ENCODE peak calls at places on chromosome 4, in six cellular contexts. One of them, this sample, is unnamed.

GRCh38 chr4:98261291-98262271 is at the start of gene RAP1GDS1:
- DNase-seq in NB4: peak; percentile 56
- DNase-seq in fibroblast of lung: peak; percentile 80
- DNase-seq in fibroblast of the aortic adventitia: peak; percentile 69
- DNase-seq in kidney epithelial cell: no peak
- DNase-seq in hepatocyte: peak; percentile 66
- DNase-seq in this sample: peak; percentile 20

GRCh38 chr4:150089732-150090131 is 11.5 kb downstream of the DCLK2 start:
- DNase-seq in NB4: no peak
- DNase-seq in fibroblast of lung: peak; percentile 79
- DNase-seq in fibroblast of the aortic adventitia: no peak
- DNase-seq in kidney epithelial cell: no peak
- DNase-seq in hepatocyte: no peak
- DNase-seq in this sample: no peak

GRCh38 chr4:151681085-151681484 is 79.7 kb downstream of the GATB start:
- DNase-seq in NB4: no peak
- DNase-seq in fibroblast of lung: no peak
- DNase-seq in fibroblast of the aortic adventitia: no peak
- DNase-seq in kidney epithelial cell: no peak
- DNase-seq in hepatocyte: no peak
- DNase-seq in this sample: no peak

GRCh38 chr4:54228563-54229501 is at the start of gene PDGFRA:
- DNase-seq in NB4: no peak
- DNase-seq in fibroblast of lung: peak; percentile 84
- DNase-seq in fibroblast of the aortic adventitia: peak; percentile 98
- DNase-seq in kidney epithelial cell: no peak
- DNase-seq in hepatocyte: peak; percentile 85
- DNase-seq in this sample: peak; percentile 97

GRCh38 chr4:56307423-56307822 is 79.9 kb downstream of the AASDH start:
- DNase-seq in NB4: no peak
- DNase-seq in fibroblast of lung: peak; percentile 45
- DNase-seq in fibroblast of the aortic adventitia: no peak
- DNase-seq in kidney epithelial cell: peak; percentile 97
- DNase-seq in hepatocyte: no peak
- DNase-seq in this sample: no peak

GRCh38 chr4:149120331-149121014 is 678.3 kb upstream of the NR3C2 start:
- DNase-seq in NB4: no peak
- DNase-seq in fibroblast of lung: peak; percentile 35
- DNase-seq in fibroblast of the aortic adventitia: peak; percentile 10
- DNase-seq in kidney epithelial cell: no peak
- DNase-seq in hepatocyte: no peak
- DNase-seq in this sample: no peak

GRCh38 chr4:20192754-20193521 is 58.8 kb upstream of the SLIT2 start:
- DNase-seq in NB4: no peak
- DNase-seq in fibroblast of lung: peak; percentile 64
- DNase-seq in fibroblast of the aortic adventitia: peak; percentile 29
- DNase-seq in kidney epithelial cell: peak; percentile 63
- DNase-seq in hepatocyte: no peak
- DNase-seq in this sample: no peak

GRCh38 chr4:125750399-125750798 is 435.6 kb downstream of the FAT4 start:
- DNase-seq in NB4: no peak
- DNase-seq in fibroblast of lung: no peak
- DNase-seq in fibroblast of the aortic adventitia: no peak
- DNase-seq in kidney epithelial cell: no peak
- DNase-seq in hepatocyte: no peak
- DNase-seq in this sample: no peak

GRCh38 chr4:140213116-140213515 is 59.1 kb upstream of the MAML3 start:
- DNase-seq in NB4: no peak
- DNase-seq in fibroblast of lung: no peak
- DNase-seq in fibroblast of the aortic adventitia: peak; percentile 12
- DNase-seq in kidney epithelial cell: no peak
- DNase-seq in hepatocyte: peak; percentile 40
- DNase-seq in this sample: no peak

GRCh38 chr4:149164282-149164681 is 651.4 kb downstream of the IQCM start:
- DNase-seq in NB4: no peak
- DNase-seq in fibroblast of lung: peak; percentile 98
- DNase-seq in fibroblast of the aortic adventitia: peak; percentile 4
- DNase-seq in kidney epithelial cell: no peak
- DNase-seq in hepatocyte: peak; percentile 5
- DNase-seq in this sample: peak; percentile 19

GRCh38 chr4:38757945-38758344 is 24.8 kb downstream of the TLR10 start:
- DNase-seq in NB4: peak; percentile 25
- DNase-seq in fibroblast of lung: no peak
- DNase-seq in fibroblast of the aortic adventitia: no peak
- DNase-seq in kidney epithelial cell: no peak
- DNase-seq in hepatocyte: peak; percentile 48
- DNase-seq in this sample: no peak

GRCh38 chr4:125334936-125335335 is 20.2 kb downstream of the FAT4 start:
- DNase-seq in NB4: no peak
- DNase-seq in fibroblast of lung: no peak
- DNase-seq in fibroblast of the aortic adventitia: no peak
- DNase-seq in kidney epithelial cell: no peak
- DNase-seq in hepatocyte: no peak
- DNase-seq in this sample: no peak

GRCh38 chr4:52606766-52607165 is 52.3 kb downstream of the USP46 start:
- DNase-seq in NB4: no peak
- DNase-seq in fibroblast of lung: peak; percentile 66
- DNase-seq in fibroblast of the aortic adventitia: peak; percentile 15
- DNase-seq in kidney epithelial cell: peak; percentile 10
- DNase-seq in hepatocyte: no peak
- DNase-seq in this sample: no peak

GRCh38 chr4:175435437-175435836 is 376.6 kb downstream of the GPM6A start:
- DNase-seq in NB4: peak; percentile 12
- DNase-seq in fibroblast of lung: no peak
- DNase-seq in fibroblast of the aortic adventitia: peak; percentile 15
- DNase-seq in kidney epithelial cell: no peak
- DNase-seq in hepatocyte: no peak
- DNase-seq in this sample: peak; percentile 72

GRCh38 chr4:99635601-99636000 is 22.0 kb downstream of the C4orf54 start:
- DNase-seq in NB4: no peak
- DNase-seq in fibroblast of lung: no peak
- DNase-seq in fibroblast of the aortic adventitia: peak; percentile 3
- DNase-seq in kidney epithelial cell: no peak
- DNase-seq in hepatocyte: no peak
- DNase-seq in this sample: no peak

GRCh38 chr4:85637778-85638177 is 162.8 kb downstream of the ARHGAP24 start:
- DNase-seq in NB4: no peak
- DNase-seq in fibroblast of lung: no peak
- DNase-seq in fibroblast of the aortic adventitia: no peak
- DNase-seq in kidney epithelial cell: no peak
- DNase-seq in hepatocyte: no peak
- DNase-seq in this sample: no peak

GRCh38 chr4:82618321-82618720 is 56.5 kb upstream of the TMEM150C start:
- DNase-seq in NB4: no peak
- DNase-seq in fibroblast of lung: peak; percentile 71
- DNase-seq in fibroblast of the aortic adventitia: peak; percentile 75
- DNase-seq in kidney epithelial cell: no peak
- DNase-seq in hepatocyte: no peak
- DNase-seq in this sample: peak; percentile 44

GRCh38 chr4:85761803-85762202 is 286.9 kb downstream of the ARHGAP24 start:
- DNase-seq in NB4: no peak
- DNase-seq in fibroblast of lung: peak; percentile 53
- DNase-seq in fibroblast of the aortic adventitia: peak; percentile 53
- DNase-seq in kidney epithelial cell: no peak
- DNase-seq in hepatocyte: peak; percentile 34
- DNase-seq in this sample: peak; percentile 70

GRCh38 chr4:172726001-172726423 is 442.6 kb upstream of the GALNT7 start:
- DNase-seq in NB4: no peak
- DNase-seq in fibroblast of lung: no peak
- DNase-seq in fibroblast of the aortic adventitia: no peak
- DNase-seq in kidney epithelial cell: no peak
- DNase-seq in hepatocyte: peak; percentile 79
- DNase-seq in this sample: no peak

GRCh38 chr4:6627832-6628231 is 12.7 kb upstream of the MRFAP1 start:
- DNase-seq in NB4: no peak
- DNase-seq in fibroblast of lung: no peak
- DNase-seq in fibroblast of the aortic adventitia: no peak
- DNase-seq in kidney epithelial cell: no peak
- DNase-seq in hepatocyte: no peak
- DNase-seq in this sample: no peak

GRCh38 chr4:102627831-102628523 is 126.8 kb downstream of the NFKB1 start:
- DNase-seq in NB4: peak; percentile 10
- DNase-seq in fibroblast of lung: peak; percentile 85
- DNase-seq in fibroblast of the aortic adventitia: peak; percentile 77
- DNase-seq in kidney epithelial cell: peak; percentile 45
- DNase-seq in hepatocyte: no peak
- DNase-seq in this sample: no peak

GRCh38 chr4:139606600-139607301 is 50.7 kb upstream of the SETD7 start:
- DNase-seq in NB4: no peak
- DNase-seq in fibroblast of lung: peak; percentile 36
- DNase-seq in fibroblast of the aortic adventitia: peak; percentile 74
- DNase-seq in kidney epithelial cell: no peak
- DNase-seq in hepatocyte: no peak
- DNase-seq in this sample: no peak

GRCh38 chr4:68606240-68606639 is 30.1 kb upstream of the UGT2B17 start:
- DNase-seq in NB4: no peak
- DNase-seq in fibroblast of lung: no peak
- DNase-seq in fibroblast of the aortic adventitia: peak; percentile 1
- DNase-seq in kidney epithelial cell: no peak
- DNase-seq in hepatocyte: no peak
- DNase-seq in this sample: no peak

GRCh38 chr4:141158219-141158618 is 24.9 kb upstream of the RNF150 start:
- DNase-seq in NB4: peak; percentile 36
- DNase-seq in fibroblast of lung: peak; percentile 37
- DNase-seq in fibroblast of the aortic adventitia: peak; percentile 73
- DNase-seq in kidney epithelial cell: no peak
- DNase-seq in hepatocyte: peak; percentile 44
- DNase-seq in this sample: no peak

DNA sequence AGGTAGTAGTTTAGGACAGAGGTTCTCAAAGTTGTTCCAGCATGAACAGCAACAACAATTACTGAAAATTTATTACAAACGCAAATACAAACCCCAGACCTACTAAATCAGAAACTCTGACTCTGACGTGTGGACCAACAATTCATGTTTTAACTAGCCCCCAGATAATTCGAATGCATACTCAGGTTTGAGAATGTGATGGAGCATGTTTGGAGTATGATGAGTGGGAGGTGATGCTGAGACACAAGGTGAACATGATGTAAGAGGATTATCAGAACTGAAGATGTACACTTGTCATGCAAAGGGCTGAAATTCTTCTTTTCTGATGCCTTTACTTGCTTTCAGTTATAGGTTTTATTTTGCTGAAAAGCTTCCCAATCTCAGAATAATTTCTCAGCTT is 323.0 kb downstream of the INPP4B start:
- DNase-seq in NB4: no peak
- DNase-seq in fibroblast of lung: no peak
- DNase-seq in fibroblast of the aortic adventitia: no peak
- DNase-seq in kidney epithelial cell: no peak
- DNase-seq in hepatocyte: no peak
- DNase-seq in this sample: no peak
- TF ChIP-seq CTCF in NB4: no peak
- TF ChIP-seq CTCF in fibroblast of lung: no peak
- TF ChIP-seq CTCF in fibroblast of the aortic adventitia: no peak
- TF ChIP-seq CTCF in kidney epithelial cell: no peak
- TF ChIP-seq CTCF in hepatocyte: no peak
- TF ChIP-seq CTCF in this sample: no peak

GRCh38 chr4:163755013-163755412 is 260.5 kb downstream of the TMA16 start:
- DNase-seq in NB4: peak; percentile 21
- DNase-seq in fibroblast of lung: peak; percentile 23
- DNase-seq in fibroblast of the aortic adventitia: peak; percentile 0
- DNase-seq in kidney epithelial cell: no peak
- DNase-seq in hepatocyte: no peak
- DNase-seq in this sample: no peak
- TF ChIP-seq CTCF in NB4: peak; percentile 36
- TF ChIP-seq CTCF in fibroblast of lung: peak; percentile 53
- TF ChIP-seq CTCF in fibroblast of the aortic adventitia: no peak
- TF ChIP-seq CTCF in kidney epithelial cell: peak; percentile 32
- TF ChIP-seq CTCF in hepatocyte: no peak
- TF ChIP-seq CTCF in this sample: no peak

GRCh38 chr4:72987741-72988729 is 81.5 kb downstream of the COX18 start:
- DNase-seq in NB4: no peak
- DNase-seq in fibroblast of lung: peak; percentile 53
- DNase-seq in fibroblast of the aortic adventitia: peak; percentile 49
- DNase-seq in kidney epithelial cell: no peak
- DNase-seq in hepatocyte: no peak
- DNase-seq in this sample: no peak

GRCh38 chr4:72984351-72984750 is 85.2 kb downstream of the COX18 start:
- DNase-seq in NB4: no peak
- DNase-seq in fibroblast of lung: no peak
- DNase-seq in fibroblast of the aortic adventitia: no peak
- DNase-seq in kidney epithelial cell: no peak
- DNase-seq in hepatocyte: no peak
- DNase-seq in this sample: no peak

GRCh38 chr4:72977936-72978485 is 91.5 kb downstream of the COX18 start:
- DNase-seq in NB4: no peak
- DNase-seq in fibroblast of lung: peak; percentile 82
- DNase-seq in fibroblast of the aortic adventitia: peak; percentile 15
- DNase-seq in kidney epithelial cell: peak; percentile 41
- DNase-seq in hepatocyte: no peak
- DNase-seq in this sample: no peak

DNA sequence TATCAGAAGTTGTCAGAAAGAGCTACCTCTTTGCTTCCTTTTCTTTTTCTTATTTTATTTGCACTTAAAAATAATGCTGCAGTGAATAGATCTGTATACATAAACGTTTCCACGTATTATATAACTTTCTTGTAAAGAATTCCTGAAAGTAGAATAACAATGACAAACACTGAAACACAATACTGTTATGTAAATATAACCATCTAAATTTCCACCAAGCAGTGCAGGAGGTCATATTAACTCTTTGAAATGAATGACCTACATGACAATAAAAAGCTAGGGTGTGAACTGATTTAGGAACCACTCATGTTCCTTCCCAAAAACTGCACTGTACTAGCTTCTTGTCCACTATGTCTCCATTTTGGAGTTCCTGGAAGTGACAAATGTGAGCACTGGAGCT is 85.8 kb downstream of the COX18 start:
- DNase-seq in NB4: no peak
- DNase-seq in fibroblast of lung: no peak
- DNase-seq in fibroblast of the aortic adventitia: no peak
- DNase-seq in kidney epithelial cell: no peak
- DNase-seq in hepatocyte: no peak
- DNase-seq in this sample: no peak
- TF ChIP-seq CTCF in NB4: no peak
- TF ChIP-seq CTCF in fibroblast of lung: no peak
- TF ChIP-seq CTCF in fibroblast of the aortic adventitia: no peak
- TF ChIP-seq CTCF in kidney epithelial cell: no peak
- TF ChIP-seq CTCF in hepatocyte: no peak
- TF ChIP-seq CTCF in this sample: no peak

DNA sequence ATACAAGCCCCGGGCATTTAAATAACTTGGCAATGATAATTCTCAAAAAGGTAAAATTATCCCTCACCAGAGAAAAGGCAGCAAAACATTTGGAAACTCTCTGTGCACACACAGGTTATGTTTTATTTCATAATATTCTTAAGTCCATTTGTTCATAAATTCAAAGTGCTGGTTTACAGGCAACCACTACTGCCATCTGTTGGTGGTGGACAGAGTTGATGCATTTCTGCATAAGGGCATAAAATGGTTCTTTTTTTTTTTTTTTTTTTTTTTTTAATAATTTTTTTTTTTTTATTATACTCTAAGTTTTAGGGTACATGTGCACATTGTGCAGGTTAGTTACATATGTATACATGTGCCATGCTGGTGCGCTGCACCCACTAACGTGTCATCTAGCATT is 31.5 kb upstream of the IL21 start:
- DNase-seq in NB4: peak; percentile 57
- DNase-seq in fibroblast of lung: peak; percentile 51
- DNase-seq in fibroblast of the aortic adventitia: peak; percentile 88
- DNase-seq in kidney epithelial cell: no peak
- DNase-seq in hepatocyte: peak; percentile 52
- DNase-seq in this sample: peak; percentile 45
- TF ChIP-seq CTCF in NB4: peak; percentile 54
- TF ChIP-seq CTCF in fibroblast of lung: peak; percentile 62
- TF ChIP-seq CTCF in fibroblast of the aortic adventitia: peak; percentile 85
- TF ChIP-seq CTCF in kidney epithelial cell: peak; percentile 48
- TF ChIP-seq CTCF in hepatocyte: peak; percentile 41
- TF ChIP-seq CTCF in this sample: peak; percentile 68

This sample was measured in AG09319.